ENCODE peak calls at places on chromosomes 12 and 14, in five cellular contexts. W, T, Z, M and Q are unnamed samples.

GRCh38 chr12:10196210-10196609 is 16.5 kb upstream of the GABARAPL1 start:
- DNase-seq in W (peak; percentile 79), T (no peak), Z (no peak), M (peak; percentile 49), Q (no peak)

GRCh38 chr12:77058740-77059139 is 6.6 kb downstream of the E2F7 start:
- DNase-seq in W (no peak), T (peak; percentile 51), Z (no peak), M (no peak), Q (no peak)

GRCh38 chr12:124667671-124668337 is 100.4 kb upstream of the NCOR2 start:
- DNase-seq in W (no peak), T (no peak), Z (no peak), M (no peak), Q (peak; percentile 21)

GRCh38 chr12:122992386-122992785 is 11.9 kb downstream of the ARL6IP4 start:
- DNase-seq in W (no peak), T (no peak), Z (no peak), M (no peak), Q (no peak)

GRCh38 chr14:86501611-86502010 is 971.7 kb downstream of the FLRT2 start:
- DNase-seq in W (no peak), T (no peak), Z (no peak), M (no peak), Q (no peak)

GRCh38 chr14:104115131-104115600 is 23.2 kb upstream of the KIF26A start:
- DNase-seq in W (no peak), T (no peak), Z (no peak), M (no peak), Q (no peak)

GRCh38 chr14:103118019-103118662 is 5.1 kb upstream of the TNFAIP2 start:
- DNase-seq in W (no peak), T (peak; percentile 28), Z (no peak), M (no peak), Q (no peak)

GRCh38 chr12:12720637-12721250 is 3.6 kb downstream of the CDKN1B start:
- DNase-seq in W (no peak), T (peak; percentile 45), Z (no peak), M (no peak), Q (no peak)

GRCh38 chr12:75641031-75641780 is 129.8 kb upstream of the KRR1 start:
- DNase-seq in W (peak; percentile 88), T (peak; percentile 91), Z (peak; percentile 38), M (peak; percentile 44), Q (no peak)

GRCh38 chr12:47032644-47033043 is 46.8 kb upstream of the PCED1B start:
- DNase-seq in W (peak; percentile 44), T (peak; percentile 81), Z (no peak), M (no peak), Q (no peak)

GRCh38 chr12:6267007-6267721 is 43.3 kb upstream of the PLEKHG6 start:
- DNase-seq in W (peak; percentile 64), T (peak; percentile 31), Z (peak; percentile 55), M (no peak), Q (no peak)

GRCh38 chr14:86601813-86602212 is 1071.9 kb downstream of the FLRT2 start:
- DNase-seq in W (no peak), T (no peak), Z (no peak), M (no peak), Q (no peak)

GRCh38 chr14:22289570-22289969 is 299.5 kb downstream of the DAD1 start:
- DNase-seq in W (no peak), T (no peak), Z (no peak), M (no peak), Q (no peak)

GRCh38 chr12:95083471-95083870 is 10.1 kb upstream of the NR2C1 start:
- DNase-seq in W (no peak), T (no peak), Z (no peak), M (no peak), Q (no peak)

GRCh38 chr14:38291681-38292459 is 36.0 kb upstream of the CLEC14A start:
- DNase-seq in W (no peak), T (peak; percentile 52), Z (no peak), M (no peak), Q (no peak)

GRCh38 chr14:104694475-104694950 is 5.1 kb downstream of the INF2 start:
- DNase-seq in W (no peak), T (no peak), Z (no peak), M (no peak), Q (peak; percentile 84)

GRCh38 chr12:90205165-90205564 is 496.5 kb upstream of the ATP2B1 start:
- DNase-seq in W (no peak), T (no peak), Z (no peak), M (no peak), Q (no peak)

GRCh38 chr12:25839470-25839869 is 119.0 kb upstream of the RASSF8 start:
- DNase-seq in W (no peak), T (peak; percentile 61), Z (no peak), M (no peak), Q (no peak)

GRCh38 chr12:48999371-49000131 is at the start of gene DDN:
- DNase-seq in W (peak; percentile 83), T (peak; percentile 78), Z (no peak), M (peak; percentile 81), Q (peak; percentile 42)

GRCh38 chr14:105356927-105357326 is 41.4 kb upstream of the TEX22 start:
- DNase-seq in W (no peak), T (no peak), Z (no peak), M (no peak), Q (no peak)

GRCh38 chr14:40122978-40123648 is 690.9 kb upstream of the FBXO33 start:
- DNase-seq in W (peak; percentile 24), T (peak; percentile 58), Z (no peak), M (no peak), Q (no peak)

GRCh38 chr14:28756896-28757570 is 9.6 kb upstream of the FOXG1 start:
- DNase-seq in W (peak; percentile 64), T (peak; percentile 77), Z (no peak), M (no peak), Q (no peak)

GRCh38 chr14:35044939-35045797 is 904 bp upstream of the FAM177A1 start:
- DNase-seq in W (no peak), T (peak; percentile 61), Z (peak; percentile 2), M (peak; percentile 9), Q (no peak)

GRCh38 chr12:58860788-58861240 is 59.5 kb downstream of the LRIG3 start:
- DNase-seq in W (no peak), T (no peak), Z (no peak), M (no peak), Q (no peak)

GRCh38 chr14:96909841-96910364 is 112.7 kb downstream of the VRK1 start:
- DNase-seq in W (no peak), T (no peak), Z (no peak), M (no peak), Q (no peak)

GRCh38 chr12:62919827-62920226 is 15.1 kb downstream of the PPM1H start:
- DNase-seq in W (no peak), T (peak; percentile 2), Z (no peak), M (no peak), Q (no peak)

GRCh38 chr12:82216475-82216874 is 141.7 kb downstream of the CCDC59 start:
- DNase-seq in W (no peak), T (no peak), Z (no peak), M (no peak), Q (no peak)

GRCh38 chr14:54189358-54190354 is 207.2 kb upstream of the CDKN3 start:
- DNase-seq in W (no peak), T (peak; percentile 80), Z (no peak), M (no peak), Q (no peak)

GRCh38 chr12:108131035-108131434 is 1.9 kb downstream of the WSCD2 start:
- DNase-seq in W (no peak), T (no peak), Z (no peak), M (no peak), Q (no peak)